ENCODE peak calls at places on chromosomes 11 and 22, in seven cellular contexts. One of them, this sample, is unnamed.
A peak's percentile ranks its signal among the peaks of the same experiment; 100 is the strongest.

GRCh38 chr11:11416502-11416901 is 63.5 kb upstream of the CSNK2A3 start:
- DNase-seq in Panc1: no peak
- DNase-seq in MM.1S: no peak
- DNase-seq in cardiac muscle cell: peak; percentile 71
- DNase-seq in SK-N-MC: no peak
- DNase-seq in small intestine: no peak
- DNase-seq in neuronal stem cell: no peak
- DNase-seq in this sample: no peak

GRCh38 chr11:73245461-73245860 is 26.7 kb upstream of the P2RY6 start:
- DNase-seq in Panc1: no peak
- DNase-seq in MM.1S: no peak
- DNase-seq in cardiac muscle cell: no peak
- DNase-seq in SK-N-MC: no peak
- DNase-seq in small intestine: peak; percentile 21
- DNase-seq in neuronal stem cell: no peak
- DNase-seq in this sample: no peak

GRCh38 chr11:4071828-4072421 is 22.7 kb upstream of the RRM1 start:
- DNase-seq in Panc1: no peak
- DNase-seq in MM.1S: no peak
- DNase-seq in cardiac muscle cell: no peak
- DNase-seq in SK-N-MC: no peak
- DNase-seq in small intestine: no peak
- DNase-seq in neuronal stem cell: peak; percentile 31
- DNase-seq in this sample: no peak

GRCh38 chr11:116600930-116601329 is 171.9 kb downstream of the BUD13 start:
- DNase-seq in Panc1: no peak
- DNase-seq in MM.1S: no peak
- DNase-seq in cardiac muscle cell: peak; percentile 18
- DNase-seq in SK-N-MC: no peak
- DNase-seq in small intestine: no peak
- DNase-seq in neuronal stem cell: no peak
- DNase-seq in this sample: no peak

GRCh38 chr11:20002312-20003216 is 157.7 kb downstream of the DBX1 start:
- DNase-seq in Panc1: no peak
- DNase-seq in MM.1S: no peak
- DNase-seq in cardiac muscle cell: no peak
- DNase-seq in SK-N-MC: no peak
- DNase-seq in small intestine: peak; percentile 48
- DNase-seq in neuronal stem cell: no peak
- DNase-seq in this sample: no peak

GRCh38 chr11:66317766-66318575 is 1.1 kb upstream of the CD248 start:
- DNase-seq in Panc1: no peak
- DNase-seq in MM.1S: no peak
- DNase-seq in cardiac muscle cell: peak; percentile 97
- DNase-seq in SK-N-MC: peak; percentile 97
- DNase-seq in small intestine: peak; percentile 49
- DNase-seq in neuronal stem cell: no peak
- DNase-seq in this sample: no peak

GRCh38 chr11:72309074-72309598 is 65.2 kb upstream of the PHOX2A start:
- DNase-seq in Panc1: no peak
- DNase-seq in MM.1S: no peak
- DNase-seq in cardiac muscle cell: no peak
- DNase-seq in SK-N-MC: no peak
- DNase-seq in small intestine: no peak
- DNase-seq in neuronal stem cell: no peak
- DNase-seq in this sample: no peak

GRCh38 chr11:118953265-118953664 is 2.8 kb upstream of the UPK2 start:
- DNase-seq in Panc1: no peak
- DNase-seq in MM.1S: no peak
- DNase-seq in cardiac muscle cell: peak; percentile 23
- DNase-seq in SK-N-MC: no peak
- DNase-seq in small intestine: no peak
- DNase-seq in neuronal stem cell: peak; percentile 82
- DNase-seq in this sample: no peak

GRCh38 chr22:38569972-38570840 is at the start of gene DMC1:
- DNase-seq in Panc1: no peak
- DNase-seq in MM.1S: peak; percentile 96
- DNase-seq in cardiac muscle cell: peak; percentile 94
- DNase-seq in SK-N-MC: peak; percentile 37
- DNase-seq in small intestine: peak; percentile 83
- DNase-seq in neuronal stem cell: peak; percentile 93
- DNase-seq in this sample: peak; percentile 69

GRCh38 chr22:31044262-31044861 is 36.8 kb upstream of the SMTN start:
- DNase-seq in Panc1: no peak
- DNase-seq in MM.1S: no peak
- DNase-seq in cardiac muscle cell: peak; percentile 77
- DNase-seq in SK-N-MC: no peak
- DNase-seq in small intestine: no peak
- DNase-seq in neuronal stem cell: no peak
- DNase-seq in this sample: no peak

GRCh38 chr11:115480611-115481010 is 23.6 kb downstream of the CADM1 start:
- DNase-seq in Panc1: no peak
- DNase-seq in MM.1S: no peak
- DNase-seq in cardiac muscle cell: no peak
- DNase-seq in SK-N-MC: no peak
- DNase-seq in small intestine: no peak
- DNase-seq in neuronal stem cell: no peak
- DNase-seq in this sample: no peak

GRCh38 chr22:21834869-21835268 is 32.6 kb downstream of the MAPK1 start:
- DNase-seq in Panc1: no peak
- DNase-seq in MM.1S: no peak
- DNase-seq in cardiac muscle cell: no peak
- DNase-seq in SK-N-MC: no peak
- DNase-seq in small intestine: no peak
- DNase-seq in neuronal stem cell: no peak
- DNase-seq in this sample: no peak

GRCh38 chr11:35682230-35683195 is 19.9 kb downstream of the TRIM44 start:
- DNase-seq in Panc1: no peak
- DNase-seq in MM.1S: no peak
- DNase-seq in cardiac muscle cell: no peak
- DNase-seq in SK-N-MC: no peak
- DNase-seq in small intestine: peak; percentile 58
- DNase-seq in neuronal stem cell: no peak
- DNase-seq in this sample: peak; percentile 10

GRCh38 chr22:32788884-32789624 is 12.5 kb upstream of the TIMP3 start:
- DNase-seq in Panc1: no peak
- DNase-seq in MM.1S: no peak
- DNase-seq in cardiac muscle cell: peak; percentile 84
- DNase-seq in SK-N-MC: no peak
- DNase-seq in small intestine: no peak
- DNase-seq in neuronal stem cell: no peak
- DNase-seq in this sample: no peak

GRCh38 chr11:47573321-47573720 is 5.4 kb downstream of the KBTBD4 start:
- DNase-seq in Panc1: no peak
- DNase-seq in MM.1S: no peak
- DNase-seq in cardiac muscle cell: no peak
- DNase-seq in SK-N-MC: no peak
- DNase-seq in small intestine: no peak
- DNase-seq in neuronal stem cell: no peak
- DNase-seq in this sample: no peak

GRCh38 chr11:112744041-112744440 is 217.2 kb upstream of the NCAM1 start:
- DNase-seq in Panc1: no peak
- DNase-seq in MM.1S: no peak
- DNase-seq in cardiac muscle cell: no peak
- DNase-seq in SK-N-MC: no peak
- DNase-seq in small intestine: no peak
- DNase-seq in neuronal stem cell: no peak
- DNase-seq in this sample: no peak

GRCh38 chr11:65429724-65430405 is 7.3 kb downstream of the NEAT1 start:
- DNase-seq in Panc1: no peak
- DNase-seq in MM.1S: peak; percentile 64
- DNase-seq in cardiac muscle cell: peak; percentile 91
- DNase-seq in SK-N-MC: no peak
- DNase-seq in small intestine: peak; percentile 63
- DNase-seq in neuronal stem cell: no peak
- DNase-seq in this sample: peak; percentile 79

GRCh38 chr11:117221775-117222517 is 9.9 kb downstream of the PCSK7 start:
- DNase-seq in Panc1: no peak
- DNase-seq in MM.1S: no peak
- DNase-seq in cardiac muscle cell: peak; percentile 85
- DNase-seq in SK-N-MC: no peak
- DNase-seq in small intestine: peak; percentile 71
- DNase-seq in neuronal stem cell: no peak
- DNase-seq in this sample: no peak

DNA sequence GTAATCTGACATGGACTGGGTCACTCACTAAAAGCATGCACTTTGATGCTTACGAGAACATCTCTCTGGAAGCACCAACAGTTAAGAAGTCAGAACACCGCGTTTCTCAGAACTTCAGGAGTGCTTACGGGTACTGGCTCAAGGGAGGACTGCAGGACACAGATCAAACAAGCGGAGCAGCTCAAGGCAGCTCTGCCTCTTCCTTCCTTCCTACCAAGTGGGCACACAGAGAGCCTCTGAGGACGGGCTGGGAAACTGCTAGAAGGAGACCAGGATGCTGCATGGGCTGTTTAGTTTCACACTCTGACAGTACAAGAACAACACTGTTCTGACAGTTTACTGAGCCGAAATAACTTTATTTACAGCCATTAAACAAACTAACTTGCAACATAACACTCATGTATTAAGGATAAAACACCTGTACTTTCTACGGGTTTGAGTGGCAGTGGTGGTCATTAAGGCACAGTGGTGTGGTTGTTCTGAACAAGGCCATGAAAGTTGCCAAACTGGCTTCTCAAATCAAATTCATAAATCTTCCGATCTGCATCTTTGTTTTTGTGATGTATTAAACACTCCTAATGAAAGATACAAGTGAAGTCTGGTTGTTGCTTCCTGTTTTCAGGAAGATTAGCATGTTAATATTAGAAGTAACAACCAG is 37.5 kb downstream of the ARFGAP3 start:
- DNase-seq in Panc1: no peak
- DNase-seq in MM.1S: no peak
- DNase-seq in cardiac muscle cell: no peak
- DNase-seq in SK-N-MC: no peak
- DNase-seq in small intestine: no peak
- DNase-seq in neuronal stem cell: no peak
- DNase-seq in this sample: peak; percentile 8
- H3K27ac ChIP-seq in Panc1: no peak overlapping the region
- H3K27ac ChIP-seq in MM.1S: no peak overlapping the region
- H3K27ac ChIP-seq in cardiac muscle cell: no peak overlapping the region
- H3K27ac ChIP-seq in SK-N-MC: no peak overlapping the region
- H3K27ac ChIP-seq in small intestine: peak overlapping the region; percentile 22
- H3K27ac ChIP-seq in neuronal stem cell: no peak overlapping the region
- H3K27ac ChIP-seq in this sample: no peak overlapping the region

GRCh38 chr11:2384723-2385041 is 7.6 kb downstream of the CD81 start:
- DNase-seq in Panc1: no peak
- DNase-seq in MM.1S: no peak
- DNase-seq in cardiac muscle cell: no peak
- DNase-seq in SK-N-MC: no peak
- DNase-seq in small intestine: no peak
- DNase-seq in neuronal stem cell: no peak
- DNase-seq in this sample: no peak
- H3K27ac ChIP-seq in Panc1: no peak overlapping the region
- H3K27ac ChIP-seq in MM.1S: no peak overlapping the region
- H3K27ac ChIP-seq in cardiac muscle cell: no peak overlapping the region
- H3K27ac ChIP-seq in SK-N-MC: no peak overlapping the region
- H3K27ac ChIP-seq in small intestine: peak overlapping the region; percentile 42
- H3K27ac ChIP-seq in neuronal stem cell: no peak overlapping the region
- H3K27ac ChIP-seq in this sample: no peak overlapping the region

GRCh38 chr11:6437423-6437822 is 3.4 kb downstream of the HPX start:
- DNase-seq in Panc1: no peak
- DNase-seq in MM.1S: no peak
- DNase-seq in cardiac muscle cell: no peak
- DNase-seq in SK-N-MC: no peak
- DNase-seq in small intestine: no peak
- DNase-seq in neuronal stem cell: no peak
- DNase-seq in this sample: no peak
- H3K27ac ChIP-seq in Panc1: no peak overlapping the region
- H3K27ac ChIP-seq in MM.1S: no peak overlapping the region
- H3K27ac ChIP-seq in cardiac muscle cell: no peak overlapping the region
- H3K27ac ChIP-seq in SK-N-MC: no peak overlapping the region
- H3K27ac ChIP-seq in small intestine: no peak overlapping the region
- H3K27ac ChIP-seq in neuronal stem cell: no peak overlapping the region
- H3K27ac ChIP-seq in this sample: no peak overlapping the region

DNA sequence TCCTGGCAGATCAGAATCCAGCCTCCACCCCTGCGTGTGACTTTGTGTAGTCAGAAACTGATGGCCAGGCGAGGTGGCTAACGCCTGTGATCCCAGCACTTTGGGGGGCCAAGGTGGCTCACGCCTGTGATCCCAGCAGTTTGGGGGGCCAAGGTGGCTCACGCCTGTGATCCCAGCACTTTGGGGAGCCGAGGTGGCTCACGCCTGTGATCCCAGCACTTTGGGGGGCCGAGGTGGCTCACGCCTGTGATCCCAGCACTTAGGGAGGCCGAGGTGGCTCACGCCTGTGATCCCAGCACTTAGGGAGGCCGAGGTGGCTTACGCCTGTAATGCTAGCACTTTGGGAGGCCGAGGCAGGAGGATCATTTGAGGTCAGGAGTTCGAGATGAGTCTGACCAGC is 5.2 kb downstream of the NCAPH2 start:
- DNase-seq in Panc1: no peak
- DNase-seq in MM.1S: no peak
- DNase-seq in cardiac muscle cell: no peak
- DNase-seq in SK-N-MC: no peak
- DNase-seq in small intestine: no peak
- DNase-seq in neuronal stem cell: no peak
- DNase-seq in this sample: no peak
- H3K27ac ChIP-seq in Panc1: no peak overlapping the region
- H3K27ac ChIP-seq in MM.1S: no peak overlapping the region
- H3K27ac ChIP-seq in cardiac muscle cell: no peak overlapping the region
- H3K27ac ChIP-seq in SK-N-MC: no peak overlapping the region
- H3K27ac ChIP-seq in small intestine: no peak overlapping the region
- H3K27ac ChIP-seq in neuronal stem cell: no peak overlapping the region
- H3K27ac ChIP-seq in this sample: no peak overlapping the region

GRCh38 chr22:23897320-23897719 is 3.1 kb downstream of the MIF start:
- DNase-seq in Panc1: no peak
- DNase-seq in MM.1S: no peak
- DNase-seq in cardiac muscle cell: no peak
- DNase-seq in SK-N-MC: no peak
- DNase-seq in small intestine: no peak
- DNase-seq in neuronal stem cell: no peak
- DNase-seq in this sample: no peak

GRCh38 chr22:23896523-23897186 is 2.5 kb downstream of the MIF start:
- DNase-seq in Panc1: no peak
- DNase-seq in MM.1S: no peak
- DNase-seq in cardiac muscle cell: no peak
- DNase-seq in SK-N-MC: no peak
- DNase-seq in small intestine: no peak
- DNase-seq in neuronal stem cell: no peak
- DNase-seq in this sample: no peak

GRCh38 chr22:23899042-23899745 is 5.0 kb downstream of the MIF start:
- DNase-seq in Panc1: no peak
- DNase-seq in MM.1S: no peak
- DNase-seq in cardiac muscle cell: no peak
- DNase-seq in SK-N-MC: no peak
- DNase-seq in small intestine: no peak
- DNase-seq in neuronal stem cell: no peak
- DNase-seq in this sample: no peak

GRCh38 chr22:23896166-23896522 is 2.0 kb downstream of the MIF start:
- DNase-seq in Panc1: no peak
- DNase-seq in MM.1S: no peak
- DNase-seq in cardiac muscle cell: no peak
- DNase-seq in SK-N-MC: no peak
- DNase-seq in small intestine: no peak
- DNase-seq in neuronal stem cell: no peak
- DNase-seq in this sample: no peak

GRCh38 chr22:23898006-23898974 is 4.1 kb downstream of the MIF start:
- DNase-seq in Panc1: no peak
- DNase-seq in MM.1S: no peak
- DNase-seq in cardiac muscle cell: no peak
- DNase-seq in SK-N-MC: no peak
- DNase-seq in small intestine: no peak
- DNase-seq in neuronal stem cell: no peak
- DNase-seq in this sample: no peak
- H3K27ac ChIP-seq in Panc1: no peak overlapping the region
- H3K27ac ChIP-seq in MM.1S: no peak overlapping the region
- H3K27ac ChIP-seq in cardiac muscle cell: no peak overlapping the region
- H3K27ac ChIP-seq in SK-N-MC: peak overlapping the region; percentile 77
- H3K27ac ChIP-seq in small intestine: no peak overlapping the region
- H3K27ac ChIP-seq in neuronal stem cell: no peak overlapping the region
- H3K27ac ChIP-seq in this sample: no peak overlapping the region

GRCh38 chr22:20438678-20439492 is 1.3 kb upstream of the SCARF2 start:
- DNase-seq in Panc1: no peak
- DNase-seq in MM.1S: no peak
- DNase-seq in cardiac muscle cell: no peak
- DNase-seq in SK-N-MC: no peak
- DNase-seq in small intestine: no peak
- DNase-seq in neuronal stem cell: no peak
- DNase-seq in this sample: no peak
- H3K27ac ChIP-seq in Panc1: no peak overlapping the region
- H3K27ac ChIP-seq in MM.1S: no peak overlapping the region
- H3K27ac ChIP-seq in cardiac muscle cell: no peak overlapping the region
- H3K27ac ChIP-seq in SK-N-MC: no peak overlapping the region
- H3K27ac ChIP-seq in small intestine: no peak overlapping the region
- H3K27ac ChIP-seq in neuronal stem cell: no peak overlapping the region
- H3K27ac ChIP-seq in this sample: no peak overlapping the region

This sample was measured in endothelial cell of umbilical vein.